ENCODE peak calls at places on chromosome 21, in ten cellular contexts. One of them, this sample, is unnamed.

GRCh38 chr21:35015435-35016024 is 33.6 kb downstream of the RUNX1 start:
- DNase-seq in neural progenitor cell: no peak
- DNase-seq in aorta: no peak
- DNase-seq in stomach: no peak
- DNase-seq in cardiac muscle cell: no peak
- DNase-seq in PC-3: no peak
- DNase-seq in CD8-positive, alpha-beta memory T cell: no peak
- DNase-seq in body of pancreas: no peak
- DNase-seq in fibroblast of lung: no peak
- DNase-seq in tibial nerve: no peak
- DNase-seq in this sample: no peak

GRCh38 chr21:34004013-34004938 is 69.1 kb upstream of the MRPS6 start:
- DNase-seq in aorta: no peak
- DNase-seq in body of pancreas: no peak
- DNase-seq in neural progenitor cell: no peak
- DNase-seq in CD8-positive, alpha-beta memory T cell: no peak
- DNase-seq in stomach: no peak
- DNase-seq in PC-3: no peak
- DNase-seq in cardiac muscle cell: no peak
- DNase-seq in tibial nerve: no peak
- DNase-seq in fibroblast of lung: peak; percentile 40
- DNase-seq in this sample: no peak

GRCh38 chr21:36713746-36714145 is 14.8 kb downstream of the SIM2 start:
- DNase-seq in cardiac muscle cell: no peak
- DNase-seq in aorta: no peak
- DNase-seq in tibial nerve: no peak
- DNase-seq in body of pancreas: no peak
- DNase-seq in neural progenitor cell: no peak
- DNase-seq in fibroblast of lung: no peak
- DNase-seq in CD8-positive, alpha-beta memory T cell: no peak
- DNase-seq in stomach: no peak
- DNase-seq in PC-3: peak; percentile 73
- DNase-seq in this sample: no peak

GRCh38 chr21:25952306-25952705 is 217.5 kb downstream of the GABPA start:
- DNase-seq in aorta: no peak
- DNase-seq in tibial nerve: no peak
- DNase-seq in cardiac muscle cell: no peak
- DNase-seq in CD8-positive, alpha-beta memory T cell: no peak
- DNase-seq in fibroblast of lung: no peak
- DNase-seq in neural progenitor cell: no peak
- DNase-seq in stomach: no peak
- DNase-seq in PC-3: no peak
- DNase-seq in body of pancreas: no peak
- DNase-seq in this sample: no peak

GRCh38 chr21:37416914-37417313 is 50.3 kb downstream of the DYRK1A start:
- DNase-seq in PC-3: no peak
- DNase-seq in neural progenitor cell: no peak
- DNase-seq in cardiac muscle cell: no peak
- DNase-seq in aorta: no peak
- DNase-seq in tibial nerve: no peak
- DNase-seq in body of pancreas: no peak
- DNase-seq in fibroblast of lung: no peak
- DNase-seq in stomach: no peak
- DNase-seq in CD8-positive, alpha-beta memory T cell: no peak
- DNase-seq in this sample: no peak

GRCh38 chr21:29346771-29347170 is 48.0 kb downstream of the BACH1 start:
- DNase-seq in neural progenitor cell: no peak
- DNase-seq in tibial nerve: no peak
- DNase-seq in aorta: no peak
- DNase-seq in body of pancreas: no peak
- DNase-seq in cardiac muscle cell: no peak
- DNase-seq in PC-3: no peak
- DNase-seq in CD8-positive, alpha-beta memory T cell: no peak
- DNase-seq in stomach: no peak
- DNase-seq in fibroblast of lung: no peak
- DNase-seq in this sample: no peak

GRCh38 chr21:36747815-36748381 is 49.0 kb downstream of the SIM2 start:
- DNase-seq in stomach: no peak
- DNase-seq in CD8-positive, alpha-beta memory T cell: no peak
- DNase-seq in body of pancreas: peak; percentile 78
- DNase-seq in fibroblast of lung: no peak
- DNase-seq in neural progenitor cell: peak; percentile 93
- DNase-seq in aorta: no peak
- DNase-seq in cardiac muscle cell: peak; percentile 86
- DNase-seq in tibial nerve: no peak
- DNase-seq in PC-3: no peak
- DNase-seq in this sample: peak; percentile 54

GRCh38 chr21:36753556-36753955 is 54.6 kb downstream of the SIM2 start:
- DNase-seq in CD8-positive, alpha-beta memory T cell: no peak
- DNase-seq in tibial nerve: no peak
- DNase-seq in cardiac muscle cell: no peak
- DNase-seq in neural progenitor cell: no peak
- DNase-seq in stomach: no peak
- DNase-seq in body of pancreas: no peak
- DNase-seq in fibroblast of lung: no peak
- DNase-seq in aorta: no peak
- DNase-seq in PC-3: peak; percentile 46
- DNase-seq in this sample: no peak

DNA sequence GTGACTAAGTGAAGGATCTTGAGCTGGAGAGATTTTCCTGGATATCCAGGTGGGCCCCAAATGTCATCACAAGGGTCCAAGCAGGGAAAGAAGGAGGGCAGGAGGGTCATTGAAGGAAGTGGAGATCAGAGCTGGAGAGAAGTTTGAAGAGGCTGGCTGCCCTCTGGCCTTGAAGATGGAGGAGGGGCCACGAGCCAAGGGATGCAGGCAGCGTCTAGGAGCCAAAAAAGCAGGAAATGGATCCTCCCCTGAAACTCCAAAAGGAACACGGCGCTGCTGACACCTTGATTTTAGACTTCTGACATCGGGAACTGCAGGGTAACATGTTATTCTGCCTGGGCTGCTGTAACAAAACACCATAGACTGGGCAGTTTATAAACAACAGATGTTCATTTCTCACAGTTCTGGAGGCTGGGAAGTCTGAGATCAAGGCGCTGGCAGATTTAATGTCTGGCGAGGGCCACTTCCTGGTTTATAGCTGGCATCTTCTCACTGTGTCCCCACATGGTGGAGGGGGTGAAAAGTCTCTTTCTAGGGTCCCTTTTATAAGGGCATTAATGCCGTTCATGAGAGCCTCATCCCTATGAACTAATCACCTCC is 28.8 kb upstream of the ZBTB21 start:
- DNase-seq in CD8-positive, alpha-beta memory T cell: no peak
- DNase-seq in body of pancreas: peak; percentile 63
- DNase-seq in fibroblast of lung: peak; percentile 90
- DNase-seq in neural progenitor cell: no peak
- DNase-seq in stomach: no peak
- DNase-seq in aorta: no peak
- DNase-seq in PC-3: no peak
- DNase-seq in cardiac muscle cell: no peak
- DNase-seq in tibial nerve: no peak
- DNase-seq in this sample: no peak
- H3K27ac ChIP-seq in CD8-positive, alpha-beta memory T cell: no peak overlapping the region
- H3K27ac ChIP-seq in body of pancreas: peak overlapping the region; percentile 85
- H3K27ac ChIP-seq in fibroblast of lung: peak overlapping the region; percentile 98
- H3K27ac ChIP-seq in neural progenitor cell: no peak overlapping the region
- H3K27ac ChIP-seq in stomach: peak overlapping the region; percentile 64
- H3K27ac ChIP-seq in aorta: no peak overlapping the region
- H3K27ac ChIP-seq in PC-3: peak overlapping the region; percentile 85
- H3K27ac ChIP-seq in cardiac muscle cell: no peak overlapping the region
- H3K27ac ChIP-seq in tibial nerve: no peak overlapping the region
- H3K27ac ChIP-seq in this sample: no peak overlapping the region

GRCh38 chr21:16476056-16476850 is 746.5 kb downstream of the USP25 start:
- DNase-seq in fibroblast of lung: peak; percentile 63
- DNase-seq in tibial nerve: no peak
- DNase-seq in body of pancreas: no peak
- DNase-seq in cardiac muscle cell: no peak
- DNase-seq in aorta: no peak
- DNase-seq in CD8-positive, alpha-beta memory T cell: no peak
- DNase-seq in neural progenitor cell: no peak
- DNase-seq in PC-3: no peak
- DNase-seq in stomach: no peak
- DNase-seq in this sample: no peak
- H3K4me1 ChIP-seq in fibroblast of lung: no peaks in the 10 kb centered on the region
- H3K4me1 ChIP-seq in tibial nerve: no peaks in the 10 kb centered on the region
- H3K4me1 ChIP-seq in body of pancreas: peaks cover 4% of the 10 kb centered on the region
- H3K4me1 ChIP-seq in cardiac muscle cell: peaks cover 10% of the 10 kb centered on the region
- H3K4me1 ChIP-seq in aorta: no peaks in the 10 kb centered on the region
- H3K4me1 ChIP-seq in CD8-positive, alpha-beta memory T cell: no peaks in the 10 kb centered on the region
- H3K4me1 ChIP-seq in neural progenitor cell: no peaks in the 10 kb centered on the region
- H3K4me1 ChIP-seq in PC-3: no peaks in the 10 kb centered on the region
- H3K4me1 ChIP-seq in stomach: no peaks in the 10 kb centered on the region
- H3K4me1 ChIP-seq in this sample: no peaks in the 10 kb centered on the region

GRCh38 chr21:43810505-43811261 is 21.3 kb downstream of the RRP1 start:
- DNase-seq in PC-3: peak; percentile 88
- DNase-seq in tibial nerve: peak; percentile 84
- DNase-seq in aorta: peak; percentile 93
- DNase-seq in neural progenitor cell: peak; percentile 88
- DNase-seq in body of pancreas: peak; percentile 88
- DNase-seq in fibroblast of lung: peak; percentile 55
- DNase-seq in cardiac muscle cell: peak; percentile 83
- DNase-seq in CD8-positive, alpha-beta memory T cell: peak; percentile 81
- DNase-seq in stomach: peak; percentile 94
- DNase-seq in this sample: peak; percentile 96

GRCh38 chr21:43809853-43810504 is 20.6 kb downstream of the RRP1 start:
- DNase-seq in fibroblast of lung: no peak
- DNase-seq in PC-3: no peak
- DNase-seq in cardiac muscle cell: no peak
- DNase-seq in stomach: no peak
- DNase-seq in body of pancreas: no peak
- DNase-seq in aorta: no peak
- DNase-seq in neural progenitor cell: no peak
- DNase-seq in CD8-positive, alpha-beta memory T cell: no peak
- DNase-seq in tibial nerve: no peak
- DNase-seq in this sample: no peak

GRCh38 chr21:43812139-43812821 is 22.9 kb downstream of the RRP1 start:
- DNase-seq in cardiac muscle cell: no peak
- DNase-seq in aorta: peak; percentile 69
- DNase-seq in CD8-positive, alpha-beta memory T cell: no peak
- DNase-seq in stomach: peak; percentile 32
- DNase-seq in neural progenitor cell: no peak
- DNase-seq in PC-3: no peak
- DNase-seq in fibroblast of lung: no peak
- DNase-seq in body of pancreas: no peak
- DNase-seq in tibial nerve: no peak
- DNase-seq in this sample: no peak

GRCh38 chr21:43812957-43813730 is 23.8 kb downstream of the RRP1 start:
- DNase-seq in neural progenitor cell: no peak
- DNase-seq in cardiac muscle cell: no peak
- DNase-seq in body of pancreas: no peak
- DNase-seq in aorta: no peak
- DNase-seq in tibial nerve: no peak
- DNase-seq in stomach: no peak
- DNase-seq in fibroblast of lung: no peak
- DNase-seq in PC-3: no peak
- DNase-seq in CD8-positive, alpha-beta memory T cell: no peak
- DNase-seq in this sample: no peak

GRCh38 chr21:43811262-43812105 is 22.1 kb downstream of the RRP1 start:
- DNase-seq in tibial nerve: no peak
- DNase-seq in CD8-positive, alpha-beta memory T cell: no peak
- DNase-seq in aorta: no peak
- DNase-seq in stomach: no peak
- DNase-seq in PC-3: no peak
- DNase-seq in body of pancreas: no peak
- DNase-seq in neural progenitor cell: no peak
- DNase-seq in fibroblast of lung: no peak
- DNase-seq in cardiac muscle cell: no peak
- DNase-seq in this sample: no peak
- H3K27ac ChIP-seq in tibial nerve: no peak overlapping the region
- H3K27ac ChIP-seq in CD8-positive, alpha-beta memory T cell: peak overlapping the region; percentile 54
- H3K27ac ChIP-seq in aorta: no peak overlapping the region
- H3K27ac ChIP-seq in stomach: no peak overlapping the region
- H3K27ac ChIP-seq in PC-3: no peak overlapping the region
- H3K27ac ChIP-seq in body of pancreas: no peak overlapping the region
- H3K27ac ChIP-seq in neural progenitor cell: no peak overlapping the region
- H3K27ac ChIP-seq in fibroblast of lung: no peak overlapping the region
- H3K27ac ChIP-seq in cardiac muscle cell: no peak overlapping the region
- H3K27ac ChIP-seq in this sample: no peak overlapping the region

GRCh38 chr21:45622416-45623097 is 21.0 kb upstream of the PCBP3 start:
- DNase-seq in fibroblast of lung: no peak
- DNase-seq in aorta: no peak
- DNase-seq in tibial nerve: no peak
- DNase-seq in cardiac muscle cell: no peak
- DNase-seq in CD8-positive, alpha-beta memory T cell: no peak
- DNase-seq in body of pancreas: no peak
- DNase-seq in PC-3: no peak
- DNase-seq in stomach: no peak
- DNase-seq in neural progenitor cell: no peak
- DNase-seq in this sample: no peak

GRCh38 chr21:45617021-45617930 is 26.2 kb upstream of the PCBP3 start:
- DNase-seq in PC-3: no peak
- DNase-seq in body of pancreas: no peak
- DNase-seq in tibial nerve: no peak
- DNase-seq in CD8-positive, alpha-beta memory T cell: no peak
- DNase-seq in cardiac muscle cell: peak; percentile 38
- DNase-seq in stomach: no peak
- DNase-seq in fibroblast of lung: no peak
- DNase-seq in neural progenitor cell: peak; percentile 31
- DNase-seq in aorta: peak; percentile 30
- DNase-seq in this sample: no peak

GRCh38 chr21:45618287-45618686 is 25.2 kb upstream of the PCBP3 start:
- DNase-seq in stomach: no peak
- DNase-seq in CD8-positive, alpha-beta memory T cell: no peak
- DNase-seq in fibroblast of lung: peak; percentile 40
- DNase-seq in cardiac muscle cell: no peak
- DNase-seq in tibial nerve: no peak
- DNase-seq in PC-3: no peak
- DNase-seq in aorta: peak; percentile 41
- DNase-seq in neural progenitor cell: peak; percentile 23
- DNase-seq in body of pancreas: no peak
- DNase-seq in this sample: no peak

GRCh38 chr21:45620201-45620600 is 23.3 kb upstream of the PCBP3 start:
- DNase-seq in tibial nerve: no peak
- DNase-seq in fibroblast of lung: no peak
- DNase-seq in neural progenitor cell: no peak
- DNase-seq in cardiac muscle cell: no peak
- DNase-seq in PC-3: no peak
- DNase-seq in body of pancreas: no peak
- DNase-seq in aorta: peak; percentile 3
- DNase-seq in stomach: no peak
- DNase-seq in CD8-positive, alpha-beta memory T cell: no peak
- DNase-seq in this sample: no peak

DNA sequence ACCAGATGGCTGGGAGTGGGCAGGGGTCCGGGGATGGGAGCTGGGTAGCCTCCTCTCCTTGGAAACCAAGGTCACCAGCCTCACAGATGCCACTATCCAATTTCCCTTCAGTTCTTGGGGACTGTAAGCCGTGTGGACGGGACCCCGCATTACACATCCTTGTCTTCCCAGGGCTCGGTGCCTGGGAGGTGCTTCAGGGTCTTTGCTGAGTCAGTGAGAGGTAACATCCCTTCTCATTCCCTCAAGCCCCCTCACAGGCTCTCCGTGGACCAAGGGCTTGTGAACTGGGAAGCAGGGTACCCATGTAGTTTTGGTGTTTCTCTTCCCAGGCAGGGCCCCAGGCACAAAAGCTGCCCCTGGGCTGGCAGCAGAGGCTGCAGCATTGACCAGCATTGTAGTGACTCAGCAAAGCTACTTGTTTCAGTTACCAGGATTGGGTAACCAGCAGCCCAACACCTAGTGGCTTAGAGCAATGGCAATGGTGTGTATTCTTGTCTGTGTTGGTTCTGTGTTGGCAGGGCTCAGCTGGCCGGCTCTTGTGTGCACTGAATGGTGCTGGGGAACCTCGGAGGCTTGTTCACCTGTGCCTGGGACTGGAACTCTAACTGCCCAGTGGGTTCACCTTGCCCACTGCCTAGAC is 24.6 kb upstream of the PCBP3 start:
- DNase-seq in body of pancreas: no peak
- DNase-seq in CD8-positive, alpha-beta memory T cell: no peak
- DNase-seq in fibroblast of lung: no peak
- DNase-seq in PC-3: peak; percentile 21
- DNase-seq in neural progenitor cell: no peak
- DNase-seq in tibial nerve: no peak
- DNase-seq in cardiac muscle cell: no peak
- DNase-seq in aorta: peak; percentile 19
- DNase-seq in stomach: no peak
- DNase-seq in this sample: no peak
- H3K4me1 ChIP-seq in body of pancreas: peaks cover 9% of the 10 kb centered on the region
- H3K4me1 ChIP-seq in CD8-positive, alpha-beta memory T cell: peaks cover 32% of the 10 kb centered on the region
- H3K4me1 ChIP-seq in fibroblast of lung: no peaks in the 10 kb centered on the region
- H3K4me1 ChIP-seq in PC-3: peaks cover 34% of the 10 kb centered on the region
- H3K4me1 ChIP-seq in neural progenitor cell: peaks cover 10% of the 10 kb centered on the region
- H3K4me1 ChIP-seq in tibial nerve: no peaks in the 10 kb centered on the region
- H3K4me1 ChIP-seq in cardiac muscle cell: no peaks in the 10 kb centered on the region
- H3K4me1 ChIP-seq in aorta: no peaks in the 10 kb centered on the region
- H3K4me1 ChIP-seq in stomach: no peaks in the 10 kb centered on the region
- H3K4me1 ChIP-seq in this sample: no peaks in the 10 kb centered on the region

This sample was measured in colonic mucosa.